ENCODE peak calls at places on chromosomes 2 and 18, in eight cellular contexts. K is colonic mucosa, L is OCI-LY7, B is upper lobe of right lung, Y is left ventricle myocardium inferior, V is Panc1, P is fibroblast of mammary gland, R is Peyer's patch. M is an unnamed sample.

GRCh38 chr18:48893559-48894265 is 57.1 kb downstream of the SMAD7 start:
- DNase-seq in R (peak; percentile 74), B (peak; percentile 66), Y (no peak), L (no peak), P (no peak), K (peak; percentile 86), V (no peak), M (no peak)

GRCh38 chr2:7900593-7900992 is 781.3 kb upstream of the ID2 start:
- DNase-seq in R (no peak), P (peak; percentile 25), B (no peak), K (no peak), L (no peak), Y (no peak), V (no peak), M (no peak)

GRCh38 chr18:3692691-3693090 is 242.7 kb downstream of the TGIF1 start:
- DNase-seq in R (no peak), K (no peak), L (no peak), B (no peak), P (no peak), V (no peak), Y (no peak), M (no peak)

GRCh38 chr2:165294912-165295311 is 55.7 kb downstream of the SCN2A start:
- DNase-seq in P (no peak), K (no peak), R (no peak), Y (no peak), L (no peak), V (no peak), B (no peak), M (no peak)

GRCh38 chr18:70024829-70025228 is 77.2 kb upstream of the CD226 start:
- DNase-seq in V (no peak), R (no peak), K (no peak), B (no peak), Y (no peak), L (no peak), P (no peak), M (no peak)

GRCh38 chr2:178404380-178404767 is 46.6 kb downstream of the PRKRA start:
- DNase-seq in L (peak; percentile 37), R (no peak), P (peak; percentile 90), Y (no peak), K (peak; percentile 24), V (peak; percentile 55), B (no peak), M (peak; percentile 79)

GRCh38 chr2:120912101-120912985 is 176.7 kb downstream of the GLI2 start:
- DNase-seq in K (peak; percentile 83), B (peak; percentile 84), L (no peak), R (peak; percentile 59), Y (peak; percentile 69), P (peak; percentile 81), V (no peak), M (no peak)

GRCh38 chr2:238162516-238163441 is 4.0 kb downstream of the ERFE start:
- DNase-seq in K (no peak), B (peak; percentile 60), Y (peak; percentile 11), P (no peak), L (no peak), R (no peak), V (no peak), M (no peak)

GRCh38 chr18:32701288-32701687 is 71.5 kb downstream of the KLHL14 start:
- DNase-seq in P (no peak), B (no peak), L (no peak), R (no peak), V (no peak), K (no peak), Y (no peak), M (no peak)

GRCh38 chr2:190819835-190820234 is 60.8 kb upstream of the GLS start:
- DNase-seq in B (no peak), L (no peak), V (no peak), R (no peak), K (no peak), P (peak; percentile 93), Y (no peak), M (no peak)

GRCh38 chr2:80014637-80015036 is 289.9 kb downstream of the LRRTM1 start:
- DNase-seq in P (peak; percentile 32), B (no peak), L (no peak), Y (no peak), R (no peak), K (no peak), V (no peak), M (no peak)

GRCh38 chr2:29113027-29113686 is 2.1 kb upstream of the CLIP4 start:
- DNase-seq in Y (no peak), P (peak; percentile 61), B (no peak), K (no peak), R (no peak), L (no peak), V (no peak), M (no peak)

GRCh38 chr2:37583402-37583801 is 88.0 kb downstream of the CDC42EP3 start:
- DNase-seq in L (no peak), P (peak; percentile 31), K (no peak), R (no peak), B (no peak), V (no peak), Y (no peak), M (no peak)
- H3K4me3 ChIP-seq in L (no peak overlapping the region), P (no peak overlapping the region), K (no peak overlapping the region), R (no peak overlapping the region), B (no peak overlapping the region), V (no peak overlapping the region), Y (no peak overlapping the region), M (no peak overlapping the region)

DNA sequence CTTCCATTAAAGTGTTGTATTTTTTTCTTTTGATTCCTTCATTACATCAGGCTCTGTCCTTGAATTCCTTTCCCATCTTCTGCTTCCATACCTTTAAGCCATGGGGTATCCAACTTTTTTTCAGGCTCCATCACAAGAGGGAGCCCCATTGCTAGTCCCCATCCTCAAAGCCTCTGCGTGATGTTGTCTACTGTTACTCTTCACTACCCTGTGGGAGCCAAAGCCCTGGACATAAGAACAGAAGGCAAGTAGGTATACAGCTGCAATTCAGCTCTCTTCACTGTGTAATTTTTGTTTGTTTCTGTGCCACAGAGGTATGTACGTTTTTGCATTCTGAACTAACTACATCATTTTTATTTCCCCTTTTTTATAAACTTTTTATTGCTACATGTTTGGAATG is 36.6 kb upstream of the CCNYL1 start:
- DNase-seq in Y (no peak), P (no peak), B (no peak), R (no peak), V (no peak), L (no peak), K (no peak), M (no peak)
- TF ChIP-seq CTCF in Y (no peak), P (no peak), B (no peak), R (no peak), V (no peak), L (no peak), K (no peak), M (no peak)

GRCh38 chr2:129318581-129319421 is 660.7 kb upstream of the RAB6C start:
- DNase-seq in P (no peak), K (no peak), R (no peak), V (no peak), L (no peak), B (no peak), Y (no peak), M (peak; percentile 35)
- H3K4me3 ChIP-seq in P (no peak overlapping the region), K (no peak overlapping the region), R (no peak overlapping the region), V (no peak overlapping the region), L (no peak overlapping the region), B (no peak overlapping the region), Y (no peak overlapping the region), M (no peak overlapping the region)

DNA sequence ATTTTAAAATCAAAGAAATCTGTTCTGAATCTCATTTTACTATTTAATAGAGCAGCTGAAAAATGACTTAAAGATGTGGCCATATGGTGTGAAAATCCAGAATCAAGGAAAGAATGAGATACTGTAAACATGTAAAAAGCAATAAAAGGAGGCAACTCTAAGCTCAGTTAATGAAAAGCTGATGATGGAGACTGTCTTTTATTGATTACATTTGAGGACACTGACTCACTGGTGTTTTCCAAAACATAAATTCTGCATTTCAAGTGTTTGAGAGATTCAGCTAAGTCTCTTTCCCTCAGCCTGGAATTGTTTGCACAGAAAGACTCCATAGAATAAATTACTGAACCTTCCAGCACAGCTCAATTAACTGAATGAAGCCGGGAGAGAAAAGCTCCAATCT is 53.6 kb downstream of the FTCDNL1 start:
- DNase-seq in K (no peak), V (no peak), L (no peak), R (no peak), B (no peak), P (no peak), Y (no peak), M (no peak)
- TF ChIP-seq CTCF in K (no peak), V (no peak), L (no peak), R (no peak), B (no peak), P (no peak), Y (no peak), M (no peak)

GRCh38 chr18:68942230-68942629 is 144.3 kb downstream of the CCDC102B start:
- DNase-seq in R (no peak), V (no peak), P (no peak), K (no peak), Y (no peak), B (no peak), L (no peak), M (no peak)
- H3K4me3 ChIP-seq in R (no peak overlapping the region), V (no peak overlapping the region), P (no peak overlapping the region), K (no peak overlapping the region), Y (no peak overlapping the region), B (no peak overlapping the region), L (no peak overlapping the region), M (no peak overlapping the region)